ENCODE peak calls at places on chromosomes 16 and 17, in five cellular contexts. One of them, this sample, is unnamed.

GRCh38 chr16:82801361-82801760 is 174.6 kb downstream of the CDH13 start:
- DNase-seq in fibroblast of lung: no peak
- DNase-seq in neural progenitor cell: no peak
- DNase-seq in tibial artery: no peak
- DNase-seq in AG09309: peak
- DNase-seq in this sample: no peak

GRCh38 chr16:72500545-72500944 is 328.6 kb upstream of the PMFBP1 start:
- DNase-seq in fibroblast of lung: no peak
- DNase-seq in AG09309: no peak
- DNase-seq in tibial artery: no peak
- DNase-seq in neural progenitor cell: no peak
- DNase-seq in this sample: no peak

GRCh38 chr16:11240636-11241473 is 15.1 kb downstream of the SOCS1 start:
- DNase-seq in fibroblast of lung: no peak
- DNase-seq in AG09309: no peak
- DNase-seq in tibial artery: no peak
- DNase-seq in neural progenitor cell: no peak
- DNase-seq in this sample: no peak

GRCh38 chr17:245611-246010 is 64.2 kb upstream of the DOC2B start:
- DNase-seq in neural progenitor cell: no peak
- DNase-seq in AG09309: no peak
- DNase-seq in tibial artery: no peak
- DNase-seq in fibroblast of lung: no peak
- DNase-seq in this sample: no peak

GRCh38 chr16:48365601-48366164 is 19.5 kb downstream of the SIAH1 start:
- DNase-seq in tibial artery: peak
- DNase-seq in AG09309: peak
- DNase-seq in fibroblast of lung: peak
- DNase-seq in neural progenitor cell: peak
- DNase-seq in this sample: peak

GRCh38 chr16:66382966-66383299 is 16.4 kb downstream of the CDH5 start:
- DNase-seq in neural progenitor cell: no peak
- DNase-seq in fibroblast of lung: peak
- DNase-seq in tibial artery: no peak
- DNase-seq in AG09309: peak
- DNase-seq in this sample: peak

GRCh38 chr16:89574681-89575246 is 794 bp upstream of the CPNE7 start:
- DNase-seq in AG09309: no peak
- DNase-seq in tibial artery: no peak
- DNase-seq in fibroblast of lung: peak
- DNase-seq in neural progenitor cell: peak
- DNase-seq in this sample: peak

GRCh38 chr16:3051489-3051888 is 5.1 kb downstream of the MMP25 start:
- DNase-seq in fibroblast of lung: no peak
- DNase-seq in AG09309: no peak
- DNase-seq in tibial artery: no peak
- DNase-seq in neural progenitor cell: no peak
- DNase-seq in this sample: no peak

GRCh38 chr16:31182391-31182790 is 2.5 kb downstream of the FUS start:
- DNase-seq in tibial artery: no peak
- DNase-seq in AG09309: no peak
- DNase-seq in neural progenitor cell: no peak
- DNase-seq in fibroblast of lung: no peak
- DNase-seq in this sample: no peak

GRCh38 chr17:17044846-17045561 is 2.7 kb downstream of the MPRIP start:
- DNase-seq in AG09309: peak
- DNase-seq in neural progenitor cell: no peak
- DNase-seq in fibroblast of lung: peak
- DNase-seq in tibial artery: peak
- DNase-seq in this sample: peak

GRCh38 chr17:8857919-8858318 is 9.6 kb downstream of the PIK3R6 start:
- DNase-seq in tibial artery: no peak
- DNase-seq in fibroblast of lung: no peak
- DNase-seq in neural progenitor cell: no peak
- DNase-seq in AG09309: peak
- DNase-seq in this sample: no peak

GRCh38 chr16:67967183-67967955 is 1.1 kb downstream of the SLC12A4 start:
- DNase-seq in AG09309: no peak
- DNase-seq in tibial artery: no peak
- DNase-seq in neural progenitor cell: no peak
- DNase-seq in fibroblast of lung: no peak
- DNase-seq in this sample: peak

DNA sequence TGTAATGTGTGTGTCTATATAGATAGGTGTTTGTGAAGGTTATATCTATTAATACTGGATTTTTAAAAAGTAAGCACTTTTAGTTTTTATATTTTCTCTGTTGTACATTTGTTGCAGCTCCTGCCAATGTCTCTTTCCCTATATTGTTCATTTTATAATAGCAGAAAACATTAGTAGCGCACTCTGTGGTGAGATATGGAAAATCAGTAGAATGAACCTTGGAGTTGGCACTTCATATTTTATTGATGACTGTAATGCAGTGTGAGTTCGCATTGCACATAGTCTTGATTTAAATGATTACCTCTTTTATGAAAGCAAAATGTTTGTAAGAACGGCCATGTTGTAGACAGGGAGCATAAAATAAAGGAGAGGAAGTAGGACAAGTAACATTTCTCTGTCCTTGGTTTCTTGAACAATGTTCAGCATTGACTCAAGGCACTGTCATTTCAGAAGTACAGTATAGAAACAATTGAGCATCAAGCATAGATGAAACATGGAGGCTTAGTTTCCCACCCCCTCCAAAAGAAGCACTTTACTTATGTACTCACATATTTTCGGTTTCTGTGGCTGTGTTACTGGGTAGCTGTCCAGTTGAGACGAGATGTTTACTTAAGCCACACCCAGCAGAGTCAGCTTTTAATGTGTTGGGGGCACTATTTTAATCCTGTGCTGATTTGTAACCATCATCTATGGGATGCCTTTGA is 74.0 kb downstream of the TANC2 start:
- DNase-seq in AG09309: no peak
- DNase-seq in fibroblast of lung: peak
- DNase-seq in tibial artery: no peak
- DNase-seq in neural progenitor cell: no peak
- DNase-seq in this sample: peak
- TF ChIP-seq CTCF in AG09309: no peak
- TF ChIP-seq CTCF in fibroblast of lung: no peak
- TF ChIP-seq CTCF in tibial artery: no peak
- TF ChIP-seq CTCF in neural progenitor cell: no peak
- TF ChIP-seq CTCF in this sample: no peak

GRCh38 chr16:13936596-13937081 is 16.7 kb downstream of the ERCC4 start:
- DNase-seq in fibroblast of lung: peak
- DNase-seq in neural progenitor cell: no peak
- DNase-seq in AG09309: no peak
- DNase-seq in tibial artery: peak
- DNase-seq in this sample: peak

GRCh38 chr16:13937411-13937810 is 17.5 kb downstream of the ERCC4 start:
- DNase-seq in tibial artery: no peak
- DNase-seq in fibroblast of lung: no peak
- DNase-seq in AG09309: no peak
- DNase-seq in neural progenitor cell: no peak
- DNase-seq in this sample: no peak

GRCh38 chr16:13938480-13938879 is 18.5 kb downstream of the ERCC4 start:
- DNase-seq in neural progenitor cell: no peak
- DNase-seq in tibial artery: no peak
- DNase-seq in AG09309: no peak
- DNase-seq in fibroblast of lung: no peak
- DNase-seq in this sample: no peak

GRCh38 chr16:13931845-13932244 is 11.9 kb downstream of the ERCC4 start:
- DNase-seq in neural progenitor cell: no peak
- DNase-seq in tibial artery: no peak
- DNase-seq in fibroblast of lung: no peak
- DNase-seq in AG09309: no peak
- DNase-seq in this sample: no peak

DNA sequence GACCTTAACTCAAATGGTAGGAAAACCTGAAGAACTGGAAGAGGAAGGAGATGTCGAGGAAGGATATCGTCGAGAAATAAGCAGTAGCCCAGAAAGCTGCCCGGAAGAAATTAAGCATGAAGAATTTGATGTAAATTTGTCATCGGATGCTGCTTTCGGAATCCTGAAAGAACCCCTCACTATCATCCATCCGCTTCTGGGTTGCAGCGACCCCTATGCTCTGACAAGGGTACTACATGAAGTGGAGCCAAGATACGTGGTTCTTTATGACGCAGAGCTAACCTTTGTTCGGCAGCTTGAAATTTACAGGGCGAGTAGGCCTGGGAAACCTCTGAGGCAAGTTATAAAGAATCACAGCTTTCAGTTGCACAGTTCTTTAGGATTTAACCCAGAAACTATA is 15.5 kb downstream of the ERCC4 start:
- DNase-seq in fibroblast of lung: no peak
- DNase-seq in AG09309: no peak
- DNase-seq in tibial artery: no peak
- DNase-seq in neural progenitor cell: peak
- DNase-seq in this sample: no peak
- TF ChIP-seq CTCF in fibroblast of lung: peak
- TF ChIP-seq CTCF in AG09309: peak
- TF ChIP-seq CTCF in tibial artery: no peak
- TF ChIP-seq CTCF in neural progenitor cell: peak
- TF ChIP-seq CTCF in this sample: no peak

GRCh38 chr17:48262982-48263586 is 155.5 kb downstream of the SNX11 start:
- DNase-seq in neural progenitor cell: no peak
- DNase-seq in fibroblast of lung: peak
- DNase-seq in AG09309: no peak
- DNase-seq in tibial artery: no peak
- DNase-seq in this sample: peak
- TF ChIP-seq CTCF in neural progenitor cell: peak
- TF ChIP-seq CTCF in fibroblast of lung: peak
- TF ChIP-seq CTCF in AG09309: peak
- TF ChIP-seq CTCF in tibial artery: peak
- TF ChIP-seq CTCF in this sample: peak

DNA sequence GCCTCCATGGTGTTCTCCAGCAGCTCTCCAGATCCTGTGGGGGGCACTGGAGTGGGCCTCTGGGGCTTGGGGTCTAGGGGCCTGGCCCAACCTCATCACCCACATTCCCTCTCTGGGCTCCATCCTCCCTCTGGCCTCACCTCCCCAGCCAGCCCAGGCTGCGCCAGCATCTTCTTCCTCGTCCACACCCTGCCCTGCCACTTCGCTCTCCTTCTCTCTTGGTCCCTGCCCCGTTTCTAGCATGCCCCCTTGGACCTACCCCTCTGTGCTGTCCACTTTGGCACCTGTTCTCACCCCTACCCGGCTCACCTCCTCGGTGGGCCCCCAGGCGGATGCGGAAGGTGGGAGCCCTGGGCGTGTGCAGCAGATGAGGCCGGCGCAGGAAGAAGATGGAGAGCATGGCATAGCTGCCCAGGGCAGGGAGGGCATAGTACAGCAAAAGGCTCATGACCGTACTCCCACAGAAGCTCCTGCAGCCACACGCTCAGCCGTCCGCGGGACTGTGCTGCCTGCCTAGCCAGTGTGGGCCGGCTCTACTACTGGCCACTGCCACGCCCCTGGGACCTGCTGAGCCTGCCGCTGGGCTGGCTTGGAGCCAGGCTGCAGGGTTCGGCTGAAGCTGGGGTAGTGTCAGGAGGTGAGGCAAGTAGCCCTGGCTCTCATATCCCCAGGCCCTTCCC is at the start of gene GDPD3:
- DNase-seq in neural progenitor cell: peak
- DNase-seq in AG09309: no peak
- DNase-seq in tibial artery: no peak
- DNase-seq in fibroblast of lung: peak
- DNase-seq in this sample: peak
- TF ChIP-seq CTCF in neural progenitor cell: no peak
- TF ChIP-seq CTCF in AG09309: no peak
- TF ChIP-seq CTCF in tibial artery: no peak
- TF ChIP-seq CTCF in fibroblast of lung: no peak
- TF ChIP-seq CTCF in this sample: peak

DNA sequence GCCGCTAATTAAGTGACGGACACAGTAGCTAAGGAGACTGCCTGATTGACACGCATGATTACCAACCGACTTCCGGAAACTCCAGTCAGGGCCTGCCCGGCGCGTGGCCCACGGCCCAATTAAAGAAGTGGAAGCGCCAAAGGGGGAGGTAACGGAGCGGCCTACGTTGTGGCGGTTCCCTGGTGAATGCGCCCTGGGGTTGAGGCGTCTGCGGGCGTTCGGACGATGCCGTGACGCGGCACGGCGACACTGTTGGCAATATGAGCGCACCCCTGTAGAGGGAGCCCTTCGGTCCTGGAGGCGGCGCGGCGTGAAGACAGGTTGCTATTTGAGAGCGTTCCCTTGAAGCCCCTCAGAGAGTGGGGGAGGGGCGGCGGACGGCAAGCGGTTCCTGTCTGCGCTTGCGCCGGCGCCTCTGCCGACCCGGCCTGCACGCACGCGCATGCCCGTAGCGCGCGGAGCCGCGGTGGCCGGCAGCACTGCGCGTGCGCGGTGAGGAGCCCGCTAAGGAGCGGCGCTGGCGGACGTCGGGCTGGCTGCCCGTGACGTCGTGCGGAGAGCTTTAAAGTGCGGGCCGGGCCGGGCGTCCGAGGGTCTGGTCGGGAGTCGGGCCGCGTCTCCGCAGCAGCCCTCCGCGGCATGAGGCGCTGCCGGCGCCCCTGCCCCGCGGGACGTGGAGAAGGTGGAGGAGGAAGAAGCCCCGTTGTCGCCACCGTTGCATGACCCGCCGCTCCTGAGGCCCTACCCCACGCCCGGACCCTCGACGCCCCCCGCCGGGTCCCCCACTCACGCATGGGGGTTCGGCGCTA is at the start of gene ALKBH5:
- DNase-seq in tibial artery: peak
- DNase-seq in fibroblast of lung: peak
- DNase-seq in neural progenitor cell: peak
- DNase-seq in AG09309: peak
- DNase-seq in this sample: peak
- TF ChIP-seq CTCF in tibial artery: peak
- TF ChIP-seq CTCF in fibroblast of lung: peak
- TF ChIP-seq CTCF in neural progenitor cell: peak
- TF ChIP-seq CTCF in AG09309: peak
- TF ChIP-seq CTCF in this sample: peak

GRCh38 chr17:82257473-82257872 is 16.0 kb downstream of the CSNK1D start:
- DNase-seq in fibroblast of lung: no peak
- DNase-seq in neural progenitor cell: peak
- DNase-seq in AG09309: no peak
- DNase-seq in tibial artery: no peak
- DNase-seq in this sample: no peak
- TF ChIP-seq CTCF in fibroblast of lung: no peak
- TF ChIP-seq CTCF in neural progenitor cell: no peak
- TF ChIP-seq CTCF in AG09309: no peak
- TF ChIP-seq CTCF in tibial artery: no peak
- TF ChIP-seq CTCF in this sample: no peak

GRCh38 chr17:2837147-2837561 is 40.9 kb downstream of the RAP1GAP2 start:
- DNase-seq in neural progenitor cell: no peak
- DNase-seq in fibroblast of lung: no peak
- DNase-seq in tibial artery: no peak
- DNase-seq in AG09309: no peak
- DNase-seq in this sample: no peak
- TF ChIP-seq CTCF in neural progenitor cell: no peak
- TF ChIP-seq CTCF in fibroblast of lung: no peak
- TF ChIP-seq CTCF in tibial artery: no peak
- TF ChIP-seq CTCF in AG09309: no peak
- TF ChIP-seq CTCF in this sample: no peak